ENCODE peak calls at places on chromosomes 1 and 21, in eight cellular contexts. One of them, this sample, is unnamed.

GRCh38 chr1:13921190-13921589 is 221.2 kb downstream of the PRDM2 start:
- DNase-seq in CD8-positive, alpha-beta T cell: no peak
- DNase-seq in ACHN: no peak
- DNase-seq in EL: no peak
- DNase-seq in GM04503: no peak
- DNase-seq in T-helper 9 cell: no peak
- DNase-seq in transverse colon: no peak
- DNase-seq in CD4-positive, alpha-beta T cell: no peak
- DNase-seq in this sample: no peak

GRCh38 chr1:41739061-41739955 is 179.4 kb downstream of the HIVEP3 start:
- DNase-seq in CD8-positive, alpha-beta T cell: peak
- DNase-seq in ACHN: peak
- DNase-seq in EL: peak
- DNase-seq in GM04503: no peak
- DNase-seq in T-helper 9 cell: peak
- DNase-seq in transverse colon: peak
- DNase-seq in CD4-positive, alpha-beta T cell: peak
- DNase-seq in this sample: no peak

GRCh38 chr1:56409112-56409691 is 170.2 kb downstream of the PLPP3 start:
- DNase-seq in CD8-positive, alpha-beta T cell: no peak
- DNase-seq in ACHN: peak
- DNase-seq in EL: peak
- DNase-seq in GM04503: no peak
- DNase-seq in T-helper 9 cell: no peak
- DNase-seq in transverse colon: peak
- DNase-seq in CD4-positive, alpha-beta T cell: no peak
- DNase-seq in this sample: no peak

GRCh38 chr1:150876111-150876434 is 326 bp downstream of the ARNT start:
- DNase-seq in CD8-positive, alpha-beta T cell: no peak
- DNase-seq in ACHN: peak
- DNase-seq in EL: peak
- DNase-seq in GM04503: no peak
- DNase-seq in T-helper 9 cell: no peak
- DNase-seq in transverse colon: no peak
- DNase-seq in CD4-positive, alpha-beta T cell: no peak
- DNase-seq in this sample: peak

GRCh38 chr1:234479310-234479559 is 256 bp upstream of the TARBP1 start:
- DNase-seq in CD8-positive, alpha-beta T cell: no peak
- DNase-seq in ACHN: no peak
- DNase-seq in EL: no peak
- DNase-seq in GM04503: no peak
- DNase-seq in T-helper 9 cell: no peak
- DNase-seq in transverse colon: no peak
- DNase-seq in CD4-positive, alpha-beta T cell: no peak
- DNase-seq in this sample: no peak

GRCh38 chr21:45829566-45830147 is 151.9 kb upstream of the COL6A1 start:
- DNase-seq in CD8-positive, alpha-beta T cell: no peak
- DNase-seq in ACHN: no peak
- DNase-seq in EL: no peak
- DNase-seq in GM04503: no peak
- DNase-seq in T-helper 9 cell: no peak
- DNase-seq in transverse colon: no peak
- DNase-seq in CD4-positive, alpha-beta T cell: no peak
- DNase-seq in this sample: no peak

GRCh38 chr1:54167422-54168139 is 14.8 kb upstream of the CDCP2 start:
- DNase-seq in CD8-positive, alpha-beta T cell: no peak
- DNase-seq in ACHN: peak
- DNase-seq in EL: peak
- DNase-seq in GM04503: no peak
- DNase-seq in T-helper 9 cell: no peak
- DNase-seq in transverse colon: no peak
- DNase-seq in CD4-positive, alpha-beta T cell: no peak
- DNase-seq in this sample: no peak

GRCh38 chr1:46606255-46606965 is 2.3 kb upstream of the MKNK1 start:
- DNase-seq in CD8-positive, alpha-beta T cell: no peak
- DNase-seq in ACHN: no peak
- DNase-seq in EL: no peak
- DNase-seq in GM04503: no peak
- DNase-seq in T-helper 9 cell: no peak
- DNase-seq in transverse colon: no peak
- DNase-seq in CD4-positive, alpha-beta T cell: no peak
- DNase-seq in this sample: no peak

GRCh38 chr1:50358962-50359361 is 64.3 kb downstream of the DMRTA2 start:
- DNase-seq in CD8-positive, alpha-beta T cell: no peak
- DNase-seq in ACHN: no peak
- DNase-seq in EL: no peak
- DNase-seq in GM04503: no peak
- DNase-seq in T-helper 9 cell: no peak
- DNase-seq in transverse colon: no peak
- DNase-seq in CD4-positive, alpha-beta T cell: no peak
- DNase-seq in this sample: peak

GRCh38 chr1:94721240-94721639 is 98.9 kb upstream of the SLC44A3 start:
- DNase-seq in CD8-positive, alpha-beta T cell: no peak
- DNase-seq in ACHN: no peak
- DNase-seq in EL: no peak
- DNase-seq in GM04503: no peak
- DNase-seq in T-helper 9 cell: no peak
- DNase-seq in transverse colon: no peak
- DNase-seq in CD4-positive, alpha-beta T cell: no peak
- DNase-seq in this sample: no peak

GRCh38 chr1:234978397-234979291 is 150.0 kb downstream of the TOMM20 start:
- DNase-seq in CD8-positive, alpha-beta T cell: no peak
- DNase-seq in ACHN: no peak
- DNase-seq in EL: peak
- DNase-seq in GM04503: no peak
- DNase-seq in T-helper 9 cell: peak
- DNase-seq in transverse colon: peak
- DNase-seq in CD4-positive, alpha-beta T cell: no peak
- DNase-seq in this sample: no peak

GRCh38 chr1:60431593-60431992 is 358.0 kb upstream of the C1orf87 start:
- DNase-seq in CD8-positive, alpha-beta T cell: no peak
- DNase-seq in ACHN: no peak
- DNase-seq in EL: no peak
- DNase-seq in GM04503: no peak
- DNase-seq in T-helper 9 cell: no peak
- DNase-seq in transverse colon: no peak
- DNase-seq in CD4-positive, alpha-beta T cell: no peak
- DNase-seq in this sample: no peak

GRCh38 chr1:14263207-14263606 is 335.3 kb upstream of the KAZN start:
- DNase-seq in CD8-positive, alpha-beta T cell: no peak
- DNase-seq in ACHN: no peak
- DNase-seq in EL: no peak
- DNase-seq in GM04503: no peak
- DNase-seq in T-helper 9 cell: no peak
- DNase-seq in transverse colon: no peak
- DNase-seq in CD4-positive, alpha-beta T cell: no peak
- DNase-seq in this sample: no peak

GRCh38 chr1:234535763-234536515 is 57.0 kb upstream of the TARBP1 start:
- DNase-seq in CD8-positive, alpha-beta T cell: no peak
- DNase-seq in ACHN: no peak
- DNase-seq in EL: no peak
- DNase-seq in GM04503: peak
- DNase-seq in T-helper 9 cell: no peak
- DNase-seq in transverse colon: peak
- DNase-seq in CD4-positive, alpha-beta T cell: no peak
- DNase-seq in this sample: no peak

GRCh38 chr21:41621523-41621922 is 113.6 kb upstream of the TMPRSS2 start:
- DNase-seq in CD8-positive, alpha-beta T cell: no peak
- DNase-seq in ACHN: no peak
- DNase-seq in EL: no peak
- DNase-seq in GM04503: no peak
- DNase-seq in T-helper 9 cell: no peak
- DNase-seq in transverse colon: no peak
- DNase-seq in CD4-positive, alpha-beta T cell: no peak
- DNase-seq in this sample: no peak

GRCh38 chr21:35229290-35229689 is 180.2 kb upstream of the RUNX1 start:
- DNase-seq in CD8-positive, alpha-beta T cell: no peak
- DNase-seq in ACHN: no peak
- DNase-seq in EL: no peak
- DNase-seq in GM04503: no peak
- DNase-seq in T-helper 9 cell: no peak
- DNase-seq in transverse colon: no peak
- DNase-seq in CD4-positive, alpha-beta T cell: no peak
- DNase-seq in this sample: no peak

GRCh38 chr1:177948336-177948972 is 21.4 kb downstream of the SEC16B start:
- DNase-seq in CD8-positive, alpha-beta T cell: no peak
- DNase-seq in ACHN: peak
- DNase-seq in EL: peak
- DNase-seq in GM04503: no peak
- DNase-seq in T-helper 9 cell: no peak
- DNase-seq in transverse colon: peak
- DNase-seq in CD4-positive, alpha-beta T cell: no peak
- DNase-seq in this sample: peak

GRCh38 chr21:35043549-35043948 is 5.6 kb downstream of the RUNX1 start:
- DNase-seq in CD8-positive, alpha-beta T cell: no peak
- DNase-seq in ACHN: no peak
- DNase-seq in EL: no peak
- DNase-seq in GM04503: no peak
- DNase-seq in T-helper 9 cell: no peak
- DNase-seq in transverse colon: no peak
- DNase-seq in CD4-positive, alpha-beta T cell: no peak
- DNase-seq in this sample: no peak

GRCh38 chr1:112998592-112999235 is 42.7 kb upstream of the SLC16A1 start:
- DNase-seq in CD8-positive, alpha-beta T cell: no peak
- DNase-seq in ACHN: no peak
- DNase-seq in EL: peak
- DNase-seq in GM04503: peak
- DNase-seq in T-helper 9 cell: no peak
- DNase-seq in transverse colon: no peak
- DNase-seq in CD4-positive, alpha-beta T cell: no peak
- DNase-seq in this sample: no peak

GRCh38 chr21:36129219-36129618 is 5.7 kb upstream of the CBR3 start:
- DNase-seq in CD8-positive, alpha-beta T cell: no peak
- DNase-seq in ACHN: no peak
- DNase-seq in EL: no peak
- DNase-seq in GM04503: no peak
- DNase-seq in T-helper 9 cell: no peak
- DNase-seq in transverse colon: no peak
- DNase-seq in CD4-positive, alpha-beta T cell: no peak
- DNase-seq in this sample: no peak